ENCODE peak calls at places on chromosome X, in seven cellular contexts. One of them, this sample, is unnamed.
A peak's percentile ranks its signal among the peaks of the same experiment; 100 is the strongest.

GRCh38 chrX:40855411-40855810 is 120.1 kb upstream of the MED14 start:
- DNase-seq in neural crest cell: no peak
- DNase-seq in choroid plexus epithelial cell: no peak
- DNase-seq in transverse colon: no peak
- DNase-seq in astrocyte of the spinal cord: peak; percentile 11
- DNase-seq in lung: no peak
- DNase-seq in H9: no peak
- DNase-seq in this sample: no peak

GRCh38 chrX:56068274-56068758 is 163.8 kb upstream of the KLF8 start:
- DNase-seq in neural crest cell: no peak
- DNase-seq in choroid plexus epithelial cell: no peak
- DNase-seq in transverse colon: no peak
- DNase-seq in astrocyte of the spinal cord: no peak
- DNase-seq in lung: no peak
- DNase-seq in H9: no peak
- DNase-seq in this sample: peak; percentile 6

GRCh38 chrX:28205126-28205525 is 223.9 kb upstream of the DCAF8L1 start:
- DNase-seq in transverse colon: no peak
- DNase-seq in choroid plexus epithelial cell: no peak
- DNase-seq in H9: no peak
- DNase-seq in neural crest cell: no peak
- DNase-seq in astrocyte of the spinal cord: no peak
- DNase-seq in lung: no peak
- DNase-seq in this sample: no peak

GRCh38 chrX:8194216-8194615 is 23.1 kb upstream of the VCX2 start:
- DNase-seq in neural crest cell: no peak
- DNase-seq in astrocyte of the spinal cord: no peak
- DNase-seq in transverse colon: no peak
- DNase-seq in H9: no peak
- DNase-seq in lung: no peak
- DNase-seq in choroid plexus epithelial cell: no peak
- DNase-seq in this sample: no peak

GRCh38 chrX:111100191-111100590 is 4.2 kb downstream of the PAK3 start:
- DNase-seq in choroid plexus epithelial cell: peak; percentile 7
- DNase-seq in astrocyte of the spinal cord: peak; percentile 35
- DNase-seq in neural crest cell: peak; percentile 48
- DNase-seq in H9: peak; percentile 65
- DNase-seq in lung: no peak
- DNase-seq in transverse colon: peak; percentile 10
- DNase-seq in this sample: peak; percentile 21

GRCh38 chrX:22037911-22038537 is 5.9 kb downstream of the PHEX start:
- DNase-seq in lung: no peak
- DNase-seq in neural crest cell: no peak
- DNase-seq in H9: no peak
- DNase-seq in choroid plexus epithelial cell: no peak
- DNase-seq in astrocyte of the spinal cord: no peak
- DNase-seq in transverse colon: no peak
- DNase-seq in this sample: no peak

GRCh38 chrX:15856580-15856979 is 2.0 kb upstream of the AP1S2 start:
- DNase-seq in choroid plexus epithelial cell: no peak
- DNase-seq in lung: no peak
- DNase-seq in neural crest cell: no peak
- DNase-seq in transverse colon: no peak
- DNase-seq in H9: no peak
- DNase-seq in astrocyte of the spinal cord: no peak
- DNase-seq in this sample: no peak

GRCh38 chrX:28205905-28206304 is 224.7 kb upstream of the DCAF8L1 start:
- DNase-seq in neural crest cell: no peak
- DNase-seq in choroid plexus epithelial cell: no peak
- DNase-seq in H9: peak; percentile 30
- DNase-seq in lung: no peak
- DNase-seq in astrocyte of the spinal cord: no peak
- DNase-seq in transverse colon: no peak
- DNase-seq in this sample: no peak

GRCh38 chrX:153410328-153410727 is 944 bp upstream of the ZFP92 start:
- DNase-seq in choroid plexus epithelial cell: no peak
- DNase-seq in astrocyte of the spinal cord: no peak
- DNase-seq in transverse colon: no peak
- DNase-seq in neural crest cell: no peak
- DNase-seq in H9: no peak
- DNase-seq in lung: no peak
- DNase-seq in this sample: no peak

GRCh38 chrX:66200855-66201795 is 37.1 kb downstream of the HEPH start:
- DNase-seq in transverse colon: peak; percentile 60
- DNase-seq in astrocyte of the spinal cord: peak; percentile 7
- DNase-seq in H9: no peak
- DNase-seq in lung: no peak
- DNase-seq in choroid plexus epithelial cell: peak; percentile 42
- DNase-seq in neural crest cell: no peak
- DNase-seq in this sample: no peak

GRCh38 chrX:98068210-98068609 is 1184.5 kb downstream of the RPA4 start:
- DNase-seq in astrocyte of the spinal cord: peak; percentile 24
- DNase-seq in neural crest cell: no peak
- DNase-seq in lung: no peak
- DNase-seq in choroid plexus epithelial cell: peak; percentile 58
- DNase-seq in H9: no peak
- DNase-seq in transverse colon: no peak
- DNase-seq in this sample: no peak

GRCh38 chrX:101462892-101463291 is 22.4 kb upstream of the ARMCX4 start:
- DNase-seq in choroid plexus epithelial cell: peak; percentile 62
- DNase-seq in H9: peak; percentile 28
- DNase-seq in lung: peak; percentile 35
- DNase-seq in neural crest cell: no peak
- DNase-seq in transverse colon: no peak
- DNase-seq in astrocyte of the spinal cord: peak; percentile 22
- DNase-seq in this sample: peak; percentile 6

GRCh38 chrX:78199851-78200250 is 60.4 kb upstream of the TAF9B start:
- DNase-seq in neural crest cell: no peak
- DNase-seq in transverse colon: no peak
- DNase-seq in astrocyte of the spinal cord: peak; percentile 0
- DNase-seq in H9: no peak
- DNase-seq in choroid plexus epithelial cell: peak; percentile 35
- DNase-seq in lung: no peak
- DNase-seq in this sample: no peak

GRCh38 chrX:54708404-54708803 is 89.7 kb downstream of the ITIH6 start:
- DNase-seq in choroid plexus epithelial cell: no peak
- DNase-seq in astrocyte of the spinal cord: no peak
- DNase-seq in lung: no peak
- DNase-seq in neural crest cell: no peak
- DNase-seq in transverse colon: no peak
- DNase-seq in H9: no peak
- DNase-seq in this sample: no peak

GRCh38 chrX:18146954-18147353 is 73.7 kb downstream of the BEND2 start:
- DNase-seq in H9: peak; percentile 29
- DNase-seq in neural crest cell: peak; percentile 18
- DNase-seq in choroid plexus epithelial cell: peak; percentile 6
- DNase-seq in astrocyte of the spinal cord: peak; percentile 2
- DNase-seq in transverse colon: no peak
- DNase-seq in lung: no peak
- DNase-seq in this sample: peak; percentile 22

GRCh38 chrX:154840856-154841255 is 6.4 kb upstream of the SMIM9 start:
- DNase-seq in lung: no peak
- DNase-seq in transverse colon: no peak
- DNase-seq in astrocyte of the spinal cord: peak; percentile 54
- DNase-seq in neural crest cell: no peak
- DNase-seq in H9: no peak
- DNase-seq in choroid plexus epithelial cell: peak; percentile 85
- DNase-seq in this sample: no peak

GRCh38 chrX:80812176-80812575 is 2.5 kb upstream of the BRWD3 start:
- DNase-seq in choroid plexus epithelial cell: peak; percentile 70
- DNase-seq in neural crest cell: no peak
- DNase-seq in lung: no peak
- DNase-seq in astrocyte of the spinal cord: peak; percentile 47
- DNase-seq in H9: peak; percentile 58
- DNase-seq in transverse colon: peak; percentile 19
- DNase-seq in this sample: peak; percentile 38

GRCh38 chrX:17637235-17637634 is 100.1 kb upstream of the SCML1 start:
- DNase-seq in choroid plexus epithelial cell: no peak
- DNase-seq in lung: no peak
- DNase-seq in H9: no peak
- DNase-seq in transverse colon: no peak
- DNase-seq in neural crest cell: no peak
- DNase-seq in astrocyte of the spinal cord: no peak
- DNase-seq in this sample: no peak

GRCh38 chrX:9644335-9644734 is 121.3 kb downstream of the GPR143 start:
- DNase-seq in astrocyte of the spinal cord: no peak
- DNase-seq in choroid plexus epithelial cell: no peak
- DNase-seq in lung: no peak
- DNase-seq in transverse colon: no peak
- DNase-seq in H9: no peak
- DNase-seq in neural crest cell: no peak
- DNase-seq in this sample: no peak

GRCh38 chrX:148310402-148311200 is 189.8 kb upstream of the AFF2 start:
- DNase-seq in transverse colon: no peak
- DNase-seq in neural crest cell: no peak
- DNase-seq in H9: no peak
- DNase-seq in lung: no peak
- DNase-seq in astrocyte of the spinal cord: no peak
- DNase-seq in choroid plexus epithelial cell: no peak
- DNase-seq in this sample: no peak

GRCh38 chrX:132023117-132023895 is at the start of gene STK26:
- DNase-seq in neural crest cell: peak; percentile 72
- DNase-seq in astrocyte of the spinal cord: peak; percentile 44
- DNase-seq in lung: peak; percentile 75
- DNase-seq in H9: peak; percentile 82
- DNase-seq in choroid plexus epithelial cell: peak; percentile 36
- DNase-seq in transverse colon: peak; percentile 84
- DNase-seq in this sample: peak; percentile 71

GRCh38 chrX:109384569-109385174 is 97.2 kb downstream of the GUCY2F start:
- DNase-seq in transverse colon: no peak
- DNase-seq in choroid plexus epithelial cell: peak; percentile 63
- DNase-seq in astrocyte of the spinal cord: peak; percentile 54
- DNase-seq in neural crest cell: peak; percentile 32
- DNase-seq in H9: no peak
- DNase-seq in lung: no peak
- DNase-seq in this sample: peak; percentile 6

GRCh38 chrX:129877401-129877800 is 28.6 kb upstream of the UTP14A start:
- DNase-seq in lung: no peak
- DNase-seq in choroid plexus epithelial cell: peak; percentile 5
- DNase-seq in astrocyte of the spinal cord: no peak
- DNase-seq in neural crest cell: no peak
- DNase-seq in transverse colon: no peak
- DNase-seq in H9: no peak
- DNase-seq in this sample: no peak

GRCh38 chrX:43559643-43560042 is 96.5 kb upstream of the MAOA start:
- DNase-seq in H9: peak; percentile 77
- DNase-seq in neural crest cell: peak; percentile 26
- DNase-seq in transverse colon: peak; percentile 65
- DNase-seq in astrocyte of the spinal cord: peak; percentile 46
- DNase-seq in lung: peak; percentile 41
- DNase-seq in choroid plexus epithelial cell: peak; percentile 66
- DNase-seq in this sample: peak; percentile 48

GRCh38 chrX:15493118-15494082 is at the start of gene PIR:
- DNase-seq in lung: peak; percentile 87
- DNase-seq in H9: peak; percentile 97
- DNase-seq in transverse colon: peak; percentile 91
- DNase-seq in astrocyte of the spinal cord: peak; percentile 78
- DNase-seq in neural crest cell: peak; percentile 82
- DNase-seq in choroid plexus epithelial cell: peak; percentile 71
- DNase-seq in this sample: peak; percentile 75

DNA sequence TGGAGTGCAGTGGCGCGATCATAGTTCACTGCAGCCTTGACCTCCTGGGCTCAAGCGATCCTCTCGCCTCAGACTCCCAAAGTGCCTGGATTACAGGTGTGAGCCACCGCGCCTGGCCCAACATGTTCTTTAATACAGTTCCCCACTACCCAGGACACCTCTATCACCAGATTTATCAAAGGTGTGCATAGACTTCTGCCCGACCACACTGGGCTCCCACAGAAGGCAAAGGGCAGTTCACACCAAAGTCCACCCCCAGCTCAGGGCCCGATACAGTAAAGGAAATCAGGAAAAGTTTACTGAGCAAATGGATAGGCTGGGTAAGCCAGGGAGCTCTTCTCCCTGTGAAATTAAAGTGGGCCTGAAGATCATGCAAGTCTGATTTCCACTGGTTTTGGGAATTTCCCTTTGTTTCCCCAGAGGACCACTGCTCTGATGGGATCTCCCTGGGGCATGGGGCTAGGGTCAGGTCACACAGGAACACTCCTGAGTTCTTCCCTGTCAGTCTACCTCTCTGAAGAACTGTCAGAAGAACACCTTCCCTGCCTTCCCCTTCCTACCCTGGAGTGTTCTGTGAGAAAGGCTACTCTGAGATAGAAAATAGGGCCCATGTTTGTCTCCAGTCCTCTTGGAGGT is 17.7 kb upstream of the PIM2 start:
- DNase-seq in choroid plexus epithelial cell: no peak
- DNase-seq in H9: no peak
- DNase-seq in neural crest cell: no peak
- DNase-seq in lung: no peak
- DNase-seq in astrocyte of the spinal cord: no peak
- DNase-seq in transverse colon: no peak
- DNase-seq in this sample: no peak
- TF ChIP-seq CTCF in choroid plexus epithelial cell: no peak
- TF ChIP-seq CTCF in H9: no peak
- TF ChIP-seq CTCF in neural crest cell: no peak
- TF ChIP-seq CTCF in lung: no peak
- TF ChIP-seq CTCF in astrocyte of the spinal cord: no peak
- TF ChIP-seq CTCF in transverse colon: no peak
- TF ChIP-seq CTCF in this sample: no peak

GRCh38 chrX:119417842-119418241 is 18.7 kb downstream of the SLC25A43 start:
- DNase-seq in astrocyte of the spinal cord: peak; percentile 15
- DNase-seq in transverse colon: no peak
- DNase-seq in neural crest cell: no peak
- DNase-seq in lung: no peak
- DNase-seq in choroid plexus epithelial cell: peak; percentile 45
- DNase-seq in H9: no peak
- DNase-seq in this sample: no peak
- TF ChIP-seq CTCF in astrocyte of the spinal cord: peak; percentile 37
- TF ChIP-seq CTCF in transverse colon: no peak
- TF ChIP-seq CTCF in neural crest cell: no peak
- TF ChIP-seq CTCF in lung: no peak
- TF ChIP-seq CTCF in choroid plexus epithelial cell: peak; percentile 49
- TF ChIP-seq CTCF in H9: no peak
- TF ChIP-seq CTCF in this sample: no peak

GRCh38 chrX:64642482-64642881 is 247.2 kb upstream of the MTMR8 start:
- DNase-seq in astrocyte of the spinal cord: no peak
- DNase-seq in transverse colon: no peak
- DNase-seq in lung: no peak
- DNase-seq in neural crest cell: no peak
- DNase-seq in H9: no peak
- DNase-seq in choroid plexus epithelial cell: no peak
- DNase-seq in this sample: peak; percentile 8
- TF ChIP-seq CTCF in astrocyte of the spinal cord: peak; percentile 13
- TF ChIP-seq CTCF in transverse colon: no peak
- TF ChIP-seq CTCF in lung: no peak
- TF ChIP-seq CTCF in neural crest cell: peak; percentile 43
- TF ChIP-seq CTCF in H9: peak; percentile 63
- TF ChIP-seq CTCF in choroid plexus epithelial cell: no peak
- TF ChIP-seq CTCF in this sample: peak; percentile 44

DNA sequence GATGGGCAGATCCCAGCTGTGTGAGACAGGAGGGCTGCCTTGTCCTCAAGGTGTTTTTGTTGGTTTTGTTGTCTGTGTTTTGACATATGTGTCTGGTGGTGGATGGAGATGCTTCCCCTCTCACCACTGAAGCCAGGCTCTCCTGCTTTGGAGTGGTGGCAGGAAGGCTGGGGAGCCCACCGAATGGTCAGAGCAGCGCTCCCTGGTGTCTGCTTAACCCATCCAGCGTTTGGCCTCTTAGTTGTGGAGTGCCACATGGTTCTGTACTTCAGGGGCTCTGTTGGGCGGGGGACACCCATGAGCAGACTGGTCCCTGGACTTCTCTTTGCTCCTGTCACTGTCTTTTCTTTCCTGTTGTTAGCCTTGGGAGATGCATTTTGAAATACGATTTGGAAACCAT is 51.9 kb downstream of the DLG3 start:
- DNase-seq in neural crest cell: no peak
- DNase-seq in H9: no peak
- DNase-seq in choroid plexus epithelial cell: no peak
- DNase-seq in lung: no peak
- DNase-seq in astrocyte of the spinal cord: no peak
- DNase-seq in transverse colon: no peak
- DNase-seq in this sample: no peak
- TF ChIP-seq CTCF in neural crest cell: no peak
- TF ChIP-seq CTCF in H9: peak; percentile 23
- TF ChIP-seq CTCF in choroid plexus epithelial cell: no peak
- TF ChIP-seq CTCF in lung: no peak
- TF ChIP-seq CTCF in astrocyte of the spinal cord: no peak
- TF ChIP-seq CTCF in transverse colon: no peak
- TF ChIP-seq CTCF in this sample: no peak